ENCODE peak calls at places on chromosome 10, in eight cellular contexts. L is heart right ventricle, V is AG04450, T is spleen, N is nephron progenitor cell, C is Calu3, Q is endodermal cell, W is osteocyte. H is an unnamed sample.

GRCh38 chr10:43409385-43410109 is 561 bp upstream of the HNRNPF start:
- DNase-seq in V (no peak), C (peak; percentile 40), Q (no peak), N (no peak), T (peak; percentile 91), W (no peak), L (peak; percentile 32), H (peak; percentile 85)

GRCh38 chr10:132991706-132992432 is 49.5 kb upstream of the CFAP46 start:
- DNase-seq in T (peak; percentile 70), L (no peak), W (no peak), N (no peak), Q (no peak), V (no peak), C (no peak), H (no peak)

GRCh38 chr10:122484276-122485060 is 23.1 kb downstream of the HTRA1 start:
- DNase-seq in N (no peak), L (no peak), W (no peak), T (peak; percentile 54), C (no peak), V (no peak), Q (peak; percentile 64), H (no peak)

GRCh38 chr10:16948335-16948734 is 131.1 kb upstream of the RSU1 start:
- DNase-seq in T (no peak), C (no peak), Q (no peak), W (no peak), L (no peak), N (no peak), V (no peak), H (peak; percentile 57)

GRCh38 chr10:98404571-98405396 is 10.2 kb downstream of the PYROXD2 start:
- DNase-seq in V (no peak), T (no peak), Q (no peak), N (no peak), L (no peak), W (no peak), C (no peak), H (peak; percentile 63)

GRCh38 chr10:78862328-78862640 is 206.5 kb upstream of the ZMIZ1 start:
- DNase-seq in V (no peak), Q (no peak), T (no peak), W (no peak), C (no peak), N (no peak), L (no peak), H (no peak)

GRCh38 chr10:123884907-123885381 is 6.7 kb downstream of the CPXM2 start:
- DNase-seq in W (no peak), L (no peak), Q (no peak), C (no peak), V (no peak), T (no peak), N (no peak), H (no peak)

GRCh38 chr10:73591935-73592699 is 975 bp upstream of the USP54 start:
- DNase-seq in T (no peak), L (peak; percentile 67), W (no peak), C (peak; percentile 80), V (no peak), N (peak; percentile 56), Q (peak; percentile 93), H (peak; percentile 23)

GRCh38 chr10:11338160-11338844 is 273.1 kb downstream of the USP6NL start:
- DNase-seq in N (no peak), C (no peak), V (no peak), L (no peak), W (no peak), Q (no peak), T (no peak), H (no peak)

GRCh38 chr10:133260895-133261725 is 15.6 kb downstream of the ADAM8 start:
- DNase-seq in W (no peak), N (peak; percentile 50), C (peak; percentile 17), Q (peak; percentile 65), T (peak; percentile 95), V (no peak), L (peak; percentile 41), H (peak; percentile 93)

GRCh38 chr10:6141296-6142151 is 52.7 kb downstream of the RBM17 start:
- DNase-seq in W (no peak), T (no peak), V (peak; percentile 65), C (peak; percentile 47), L (no peak), N (no peak), Q (no peak), H (peak; percentile 40)

GRCh38 chr10:71659050-71659738 is 60.4 kb downstream of the C10orf105 start:
- DNase-seq in C (no peak), Q (peak; percentile 82), N (no peak), L (no peak), T (no peak), V (no peak), W (no peak), H (no peak)

GRCh38 chr10:99854860-99855259 is 72.4 kb downstream of the ABCC2 start:
- DNase-seq in L (peak; percentile 38), Q (no peak), T (no peak), V (peak; percentile 61), W (no peak), N (peak; percentile 16), C (no peak), H (no peak)

GRCh38 chr10:104300736-104301292 is 31.8 kb downstream of the GSTO2 start:
- DNase-seq in L (peak; percentile 85), T (no peak), N (peak; percentile 19), V (peak; percentile 93), W (peak; percentile 89), C (no peak), Q (no peak), H (peak; percentile 48)

GRCh38 chr10:104299031-104299904 is 30.3 kb downstream of the GSTO2 start:
- DNase-seq in C (no peak), Q (no peak), L (peak; percentile 64), W (no peak), V (no peak), T (no peak), N (no peak), H (no peak)

GRCh38 chr10:104300002-104300735 is 31.2 kb downstream of the GSTO2 start:
- DNase-seq in T (no peak), W (no peak), N (no peak), Q (no peak), C (no peak), L (peak; percentile 83), V (peak; percentile 94), H (no peak)

GRCh38 chr10:104296687-104297436 is 27.9 kb downstream of the GSTO2 start:
- DNase-seq in T (no peak), W (no peak), L (no peak), C (no peak), V (no peak), Q (no peak), N (no peak), H (no peak)

DNA sequence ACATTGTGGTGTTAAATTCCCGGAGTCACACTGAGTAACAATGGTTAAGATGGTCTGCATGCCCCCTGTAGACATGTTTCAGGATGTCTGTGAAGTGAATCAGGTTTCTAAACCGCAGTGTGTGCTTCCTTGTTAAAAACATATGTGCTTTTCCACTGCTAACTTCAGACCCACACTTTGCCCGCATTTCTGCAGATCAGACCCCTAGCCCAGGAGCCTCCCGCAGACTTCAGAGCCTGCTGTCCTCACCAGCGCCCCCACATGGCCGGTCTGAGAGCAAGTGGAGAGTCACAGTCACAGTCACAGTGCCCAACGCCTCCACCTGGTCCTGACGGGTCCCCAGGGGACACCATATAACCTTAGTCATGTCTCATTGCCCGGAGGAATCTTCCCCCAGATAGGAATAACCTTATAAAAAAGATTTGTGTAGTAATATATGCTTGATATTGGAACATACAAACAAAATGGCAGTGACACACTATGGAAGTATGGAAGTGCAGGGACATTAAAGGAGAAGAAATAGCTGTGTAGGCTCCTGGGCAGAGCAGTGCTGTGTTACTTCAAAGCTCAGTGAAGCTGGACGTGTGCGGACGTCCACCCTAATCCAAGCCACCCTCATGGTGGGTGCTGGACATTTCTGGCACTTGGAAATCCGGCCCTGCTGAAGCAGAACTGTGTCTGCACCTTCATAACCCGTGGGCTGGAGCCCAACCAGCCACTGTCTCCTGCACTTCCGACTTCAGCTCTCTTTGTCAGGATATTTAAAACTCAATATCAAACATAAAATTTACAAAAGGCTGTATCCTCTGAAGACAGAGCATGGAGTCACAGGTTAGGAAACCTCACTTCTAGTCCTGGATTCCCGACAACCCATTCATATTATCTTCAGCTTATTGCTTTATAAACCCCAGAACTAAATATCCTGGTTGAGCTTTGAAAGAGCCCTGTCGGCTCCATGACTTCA is 29.0 kb downstream of the GSTO2 start:
- DNase-seq in V (no peak), C (peak; percentile 13), W (no peak), Q (peak; percentile 94), T (no peak), N (peak; percentile 68), L (no peak), H (peak; percentile 68)
- TF ChIP-seq CTCF in V (peak; percentile 71), C (no peak), W (peak; percentile 51), Q (peak; percentile 89), T (peak; percentile 14), N (peak; percentile 45), L (peak; percentile 28), H (peak; percentile 51)

GRCh38 chr10:46294641-46295230 is 7.9 kb downstream of the ANTXRL start:
- DNase-seq in Q (peak; percentile 38), L (no peak), T (peak; percentile 65), W (no peak), N (no peak), C (no peak), V (no peak), H (no peak)

GRCh38 chr10:46291817-46292572 is 5.2 kb downstream of the ANTXRL start:
- DNase-seq in N (no peak), L (no peak), Q (peak; percentile 55), W (no peak), T (peak; percentile 70), C (no peak), V (no peak), H (no peak)

GRCh38 chr10:46293228-46293627 is 6.4 kb downstream of the ANTXRL start:
- DNase-seq in W (no peak), N (no peak), C (no peak), T (peak; percentile 37), L (no peak), Q (no peak), V (no peak), H (no peak)

GRCh38 chr10:46292573-46293023 is 5.8 kb downstream of the ANTXRL start:
- DNase-seq in V (no peak), T (peak; percentile 69), L (no peak), N (no peak), C (no peak), W (no peak), Q (peak; percentile 51), H (no peak)

GRCh38 chr10:46293832-46294640 is 7.2 kb downstream of the ANTXRL start:
- DNase-seq in W (no peak), N (no peak), Q (peak; percentile 62), T (peak; percentile 75), V (no peak), C (peak; percentile 77), L (no peak), H (no peak)
- TF ChIP-seq CTCF in W (no peak), N (no peak), Q (no peak), T (no peak), V (peak; percentile 23), C (peak; percentile 54), L (no peak), H (no peak)

GRCh38 chr10:63268798-63269503 is 135.8 kb downstream of the NRBF2 start:
- DNase-seq in Q (peak; percentile 91), N (peak; percentile 47), T (peak; percentile 87), V (peak; percentile 84), W (peak; percentile 88), L (peak; percentile 93), C (peak; percentile 81), H (peak; percentile 89)
- TF ChIP-seq CTCF in Q (peak; percentile 34), N (no peak), T (peak; percentile 35), V (peak; percentile 33), W (peak; percentile 42), L (peak; percentile 43), C (no peak), H (no peak)

DNA sequence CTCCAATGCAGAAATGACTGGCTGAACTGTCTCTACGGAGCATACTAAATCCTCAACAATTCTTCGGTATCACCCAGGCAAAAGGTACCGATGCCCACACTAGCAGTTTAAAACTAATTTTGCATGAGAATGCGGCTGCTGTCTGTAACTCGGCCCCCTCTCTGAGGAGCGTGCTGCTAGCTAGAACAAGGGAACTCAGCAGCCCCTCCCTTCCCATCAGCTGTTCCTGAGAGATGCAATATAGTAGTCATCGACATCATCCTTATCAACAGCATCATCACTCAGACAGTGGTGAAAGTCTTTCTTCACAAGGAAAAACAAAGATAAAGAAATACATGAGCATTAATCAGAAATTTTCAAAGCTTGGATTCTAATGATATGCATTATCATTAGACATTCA is 189.1 kb upstream of the FRMD4A start:
- DNase-seq in N (no peak), T (no peak), C (no peak), Q (no peak), V (no peak), W (no peak), L (no peak), H (no peak)
- TF ChIP-seq CTCF in N (no peak), T (no peak), C (no peak), Q (no peak), V (no peak), W (no peak), L (no peak), H (no peak)